ENCODE peak calls at places on chromosomes 16 and 17, in six cellular contexts. F is body of pancreas, I is K562, X is right lobe of liver, E is heart left ventricle, G is HCT116. A is an unnamed sample.

GRCh38 chr16:31328322-31329052 is 26.5 kb upstream of the ITGAX start:
- DNase-seq in F (no peak), I (no peak), X (no peak), E (no peak), G (no peak), A (no peak)

GRCh38 chr17:52828621-52829020 is 670.1 kb upstream of the CA10 start:
- DNase-seq in F (no peak), I (no peak), X (no peak), E (no peak), G (no peak), A (no peak)

GRCh38 chr17:82782657-82783207 is 30.9 kb downstream of the TBCD start:
- DNase-seq in F (no peak), I (no peak), X (no peak), E (no peak), G (no peak), A (no peak)

GRCh38 chr16:10846213-10846998 is 27.8 kb upstream of the TVP23A start:
- DNase-seq in F (no peak), I (no peak), X (no peak), E (no peak), G (no peak), A (no peak)

GRCh38 chr17:47987240-47987835 is 16.4 kb downstream of the CDK5RAP3 start:
- DNase-seq in F (peak; percentile 53), I (no peak), X (no peak), E (no peak), G (no peak), A (no peak)

GRCh38 chr17:35799942-35800341 is 4.5 kb upstream of the MMP28 start:
- DNase-seq in F (peak; percentile 82), I (no peak), X (peak; percentile 93), E (peak; percentile 85), G (no peak), A (no peak)

GRCh38 chr17:62816282-62816839 is 8.2 kb upstream of the MARCHF10 start:
- DNase-seq in F (no peak), I (no peak), X (no peak), E (no peak), G (no peak), A (no peak)

GRCh38 chr16:69567031-69567680 is 1.4 kb downstream of the NFAT5 start:
- DNase-seq in F (peak; percentile 18), I (peak; percentile 44), X (no peak), E (no peak), G (no peak), A (no peak)

GRCh38 chr16:10920726-10921427 is 21.4 kb downstream of the DEXI start:
- DNase-seq in F (no peak), I (no peak), X (no peak), E (no peak), G (no peak), A (no peak)

GRCh38 chr17:29682054-29682453 is 59.3 kb upstream of the CORO6 start:
- DNase-seq in F (no peak), I (peak; percentile 47), X (no peak), E (no peak), G (no peak), A (no peak)

GRCh38 chr16:58510097-58510775 is 5.1 kb upstream of the SETD6 start:
- DNase-seq in F (peak; percentile 5), I (no peak), X (peak; percentile 35), E (no peak), G (no peak), A (no peak)
- TF ChIP-seq POLR2A in F (no peak), I (no peak), X (no peak), E (no peak), G (no peak), A (no peak)

GRCh38 chr17:75842411-75842810 is 1.8 kb downstream of the UNC13D start:
- DNase-seq in F (no peak), I (no peak), X (no peak), E (no peak), G (no peak), A (no peak)

GRCh38 chr17:75842963-75843576 is 1.1 kb downstream of the UNC13D start:
- DNase-seq in F (peak; percentile 6), I (no peak), X (no peak), E (no peak), G (no peak), A (no peak)

GRCh38 chr17:75845058-75845711 is 981 bp upstream of the UNC13D start:
- DNase-seq in F (peak; percentile 96), I (peak; percentile 98), X (peak; percentile 86), E (peak; percentile 91), G (peak; percentile 96), A (peak; percentile 96)

GRCh38 chr17:75844530-75845057 is 390 bp upstream of the UNC13D start:
- DNase-seq in F (peak; percentile 91), I (peak; percentile 81), X (peak; percentile 65), E (no peak), G (peak; percentile 85), A (no peak)

GRCh38 chr17:75843577-75844529 is at the start of gene UNC13D:
- DNase-seq in F (peak; percentile 47), I (peak; percentile 89), X (peak; percentile 72), E (no peak), G (no peak), A (peak; percentile 81)
- TF ChIP-seq POLR2A in F (no peak), I (peak; percentile 80), X (no peak), E (no peak), G (no peak), A (no peak)

DNA sequence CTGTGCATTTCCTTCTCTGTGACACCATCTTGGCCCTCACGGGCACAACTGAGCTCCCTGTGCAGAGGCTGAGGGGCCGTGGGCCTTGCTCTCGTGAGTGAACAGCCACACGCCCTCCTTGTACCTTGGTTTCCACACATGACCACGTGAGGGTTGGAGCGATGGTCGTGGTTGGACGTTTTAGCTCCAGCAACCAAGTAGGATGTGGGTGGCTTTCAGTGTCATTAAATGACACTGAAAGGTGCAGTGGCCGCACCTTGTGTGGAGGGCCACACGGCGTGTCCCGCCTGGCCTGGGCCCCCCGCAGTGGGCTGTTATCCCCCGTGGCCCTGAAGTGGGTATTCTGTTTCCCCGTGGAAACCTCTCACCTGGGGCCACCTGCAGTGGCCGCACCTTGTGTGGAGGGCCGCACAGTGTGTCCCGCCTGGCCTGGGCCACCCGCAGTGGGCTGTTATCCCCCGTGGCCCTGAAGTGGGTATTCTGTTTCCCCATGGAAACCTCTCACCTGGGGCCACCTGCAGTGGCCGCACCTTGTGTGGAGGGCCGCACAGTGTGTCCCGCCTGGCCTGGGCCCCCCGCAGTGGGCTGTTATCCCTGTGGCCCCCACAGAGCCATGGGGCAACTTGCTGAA is 28.2 kb downstream of the ACSF3 start:
- DNase-seq in F (no peak), I (no peak), X (peak; percentile 28), E (peak; percentile 26), G (no peak), A (no peak)
- TF ChIP-seq POLR2A in F (no peak), I (no peak), X (no peak), E (no peak), G (no peak), A (no peak)

GRCh38 chr17:50259484-50260324 is 14.6 kb upstream of the TMEM92 start:
- DNase-seq in F (no peak), I (no peak), X (no peak), E (no peak), G (no peak), A (peak; percentile 16)
- TF ChIP-seq POLR2A in F (no peak), I (no peak), X (no peak), E (no peak), G (no peak), A (no peak)

GRCh38 chr16:5045499-5046115 is 11.9 kb upstream of the NAGPA start:
- DNase-seq in F (no peak), I (no peak), X (peak; percentile 23), E (no peak), G (no peak), A (no peak)
- TF ChIP-seq POLR2A in F (no peak), I (no peak), X (no peak), E (no peak), G (no peak), A (no peak)

DNA sequence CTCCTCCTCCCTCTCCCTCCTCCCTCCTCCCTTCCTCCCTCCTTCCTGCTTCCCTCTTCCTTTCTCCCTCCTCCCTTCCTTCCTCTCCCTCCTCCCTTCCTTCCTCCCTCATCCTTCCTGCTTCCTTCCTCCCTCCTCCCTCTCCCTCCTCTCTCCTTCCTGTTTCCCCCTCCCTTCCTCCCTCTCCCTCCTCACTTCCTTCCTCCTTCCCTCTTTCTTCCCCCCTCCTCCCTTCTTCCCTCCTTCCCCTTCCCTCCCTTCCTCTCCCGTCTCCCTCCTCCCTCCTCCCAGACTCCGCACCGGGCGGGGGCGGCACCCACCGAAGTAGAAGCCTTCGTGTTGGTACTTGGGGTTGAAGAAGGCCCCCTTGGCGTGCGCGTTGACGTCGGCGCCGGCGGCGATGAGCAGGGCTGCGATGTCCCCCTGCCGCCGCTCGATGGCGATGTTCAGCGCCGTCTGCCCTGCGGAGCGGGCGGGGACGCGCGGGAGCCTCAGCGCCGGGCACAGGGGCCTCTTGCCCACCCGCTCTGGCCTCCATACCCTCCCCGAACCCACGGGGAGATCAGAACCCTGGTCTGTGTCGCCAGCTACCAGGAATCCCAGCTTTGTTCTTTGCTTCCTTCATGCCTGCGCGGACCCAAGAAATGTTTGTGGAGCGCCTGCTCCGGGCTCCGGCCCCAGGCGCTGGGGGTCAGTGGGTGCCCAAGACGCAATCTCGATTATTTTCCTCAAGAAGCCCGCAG is 22.2 kb downstream of the TRPV3 start:
- DNase-seq in F (peak; percentile 66), I (peak; percentile 30), X (peak; percentile 57), E (peak; percentile 76), G (peak; percentile 76), A (peak; percentile 93)
- TF ChIP-seq POLR2A in F (no peak), I (no peak), X (no peak), E (no peak), G (no peak), A (no peak)

GRCh38 chr16:87806608-87807546 is 41.1 kb upstream of the KLHDC4 start:
- DNase-seq in F (peak; percentile 65), I (peak; percentile 56), X (no peak), E (no peak), G (peak; percentile 77), A (no peak)
- TF ChIP-seq POLR2A in F (peak; percentile 40), I (no peak), X (no peak), E (no peak), G (no peak), A (no peak)

GRCh38 chr16:75432828-75433731 is at the start of gene CFDP1:
- DNase-seq in F (peak; percentile 96), I (peak; percentile 97), X (peak; percentile 98), E (peak; percentile 99), G (peak; percentile 88), A (peak; percentile 95)
- TF ChIP-seq POLR2A in F (peak; percentile 78), I (peak; percentile 80), X (peak; percentile 68), E (peak; percentile 80), G (peak; percentile 61), A (no peak)

A was measured in GM12891.